ENCODE peak calls at places on chromosomes 12 and 14, in five cellular contexts. J, G, T, U and W are unnamed samples.

GRCh38 chr12:108567974-108568652 is 5.7 kb downstream of the ISCU start:
- DNase-seq in J (no peak), G (no peak), T (no peak), U (peak; percentile 15), W (no peak)

GRCh38 chr12:131636940-131637750 is 73.7 kb upstream of the SFSWAP start:
- DNase-seq in J (no peak), G (no peak), T (no peak), U (no peak), W (no peak)

GRCh38 chr14:21505009-21505553 is 6.1 kb downstream of the METTL3 start:
- DNase-seq in J (no peak), G (no peak), T (no peak), U (no peak), W (no peak)

GRCh38 chr12:122080149-122081107 is 1.9 kb downstream of the MLXIP start:
- DNase-seq in J (no peak), G (no peak), T (peak; percentile 90), U (peak; percentile 86), W (peak; percentile 92)

GRCh38 chr12:3310271-3311026 is 180.6 kb upstream of the PRMT8 start:
- DNase-seq in J (no peak), G (no peak), T (no peak), U (no peak), W (no peak)

GRCh38 chr14:25121342-25122129 is 71.6 kb upstream of the STXBP6 start:
- DNase-seq in J (peak; percentile 25), G (no peak), T (peak; percentile 85), U (peak; percentile 92), W (peak; percentile 31)

GRCh38 chr14:100862277-100862676 is 36.4 kb downstream of the MEG3 start:
- DNase-seq in J (no peak), G (no peak), T (no peak), U (peak; percentile 31), W (no peak)

GRCh38 chr14:60064491-60065072 is 27.1 kb upstream of the PCNX4 start:
- DNase-seq in J (no peak), G (no peak), T (peak; percentile 28), U (peak; percentile 55), W (peak; percentile 70)

GRCh38 chr12:129902371-129903091 is 1.3 kb downstream of the TMEM132D start:
- DNase-seq in J (no peak), G (no peak), T (peak; percentile 20), U (no peak), W (no peak)

GRCh38 chr12:31860401-31860800 is 98.8 kb upstream of the RESF1 start:
- DNase-seq in J (no peak), G (no peak), T (no peak), U (no peak), W (no peak)

GRCh38 chr14:22084393-22085281 is 411.0 kb upstream of the OR4E1 start:
- DNase-seq in J (peak; percentile 11), G (no peak), T (peak; percentile 30), U (peak; percentile 62), W (peak; percentile 59)

GRCh38 chr12:51855586-51856428 is 7.3 kb upstream of the FIGNL2 start:
- DNase-seq in J (no peak), G (no peak), T (peak; percentile 29), U (peak; percentile 21), W (no peak)

GRCh38 chr12:32586390-32586789 is 92.7 kb upstream of the DNM1L start:
- DNase-seq in J (no peak), G (no peak), T (peak; percentile 81), U (peak; percentile 54), W (peak; percentile 19)

GRCh38 chr14:24915958-24916595 is 133.9 kb downstream of the STXBP6 start:
- DNase-seq in J (no peak), G (no peak), T (peak; percentile 20), U (peak; percentile 16), W (no peak)

GRCh38 chr12:101720118-101720517 is 19.1 kb downstream of the SYCP3 start:
- DNase-seq in J (no peak), G (no peak), T (no peak), U (no peak), W (no peak)

GRCh38 chr12:37666069-37666781 is 650.3 kb upstream of the ALG10B start:
- DNase-seq in J (no peak), G (no peak), T (no peak), U (no peak), W (no peak)

GRCh38 chr14:26773906-26774593 is 176.2 kb upstream of the NOVA1 start:
- DNase-seq in J (no peak), G (no peak), T (peak; percentile 40), U (no peak), W (peak; percentile 3)

GRCh38 chr14:72796935-72797334 is 97.0 kb downstream of the DPF3 start:
- DNase-seq in J (no peak), G (no peak), T (no peak), U (no peak), W (no peak)

GRCh38 chr12:49019435-49020317 is 1.1 kb upstream of the PRKAG1 start:
- DNase-seq in J (no peak), G (no peak), T (peak; percentile 32), U (peak; percentile 23), W (peak; percentile 71)

GRCh38 chr12:47808049-47808448 is 11.7 kb downstream of the HDAC7 start:
- DNase-seq in J (no peak), G (peak; percentile 62), T (peak; percentile 74), U (peak; percentile 68), W (no peak)

GRCh38 chr14:54529811-54530210 is 20.1 kb downstream of the CGRRF1 start:
- DNase-seq in J (no peak), G (no peak), T (peak; percentile 40), U (peak; percentile 68), W (peak; percentile 41)

GRCh38 chr12:75759842-75760260 is 248.4 kb upstream of the KRR1 start:
- DNase-seq in J (no peak), G (no peak), T (peak; percentile 96), U (peak; percentile 94), W (peak; percentile 98)

GRCh38 chr12:4591180-4591687 is 29.2 kb downstream of the DYRK4 start:
- DNase-seq in J (no peak), G (no peak), T (no peak), U (no peak), W (no peak)

GRCh38 chr12:67726868-67727267 is 78.3 kb downstream of the DYRK2 start:
- DNase-seq in J (no peak), G (no peak), T (no peak), U (no peak), W (no peak)

GRCh38 chr14:98808494-98809407 is 463.2 kb downstream of the BCL11B start:
- DNase-seq in J (no peak), G (no peak), T (no peak), U (no peak), W (no peak)

GRCh38 chr14:28661171-28661772 is 105.3 kb upstream of the FOXG1 start:
- DNase-seq in J (no peak), G (no peak), T (peak; percentile 91), U (peak; percentile 28), W (no peak)

GRCh38 chr12:24679135-24679534 is 269.8 kb downstream of the BCAT1 start:
- DNase-seq in J (no peak), G (no peak), T (no peak), U (peak; percentile 40), W (no peak)

GRCh38 chr14:65074449-65075155 is 27.7 kb downstream of the MAX start:
- DNase-seq in J (no peak), G (no peak), T (no peak), U (no peak), W (no peak)

GRCh38 chr14:93369393-93370266 is 22.6 kb downstream of the COX8C start:
- DNase-seq in J (no peak), G (no peak), T (no peak), U (no peak), W (no peak)

GRCh38 chr14:61280526-61281185 is 482 bp downstream of the TMEM30B start:
- DNase-seq in J (no peak), G (peak; percentile 54), T (no peak), U (peak; percentile 34), W (no peak)

GRCh38 chr14:20690848-20691640 is 2.5 kb downstream of the ANG start:
- DNase-seq in J (no peak), G (peak; percentile 25), T (peak; percentile 63), U (peak; percentile 72), W (peak; percentile 89)

GRCh38 chr12:26557326-26557725 is 275.7 kb downstream of the ITPR2 start:
- DNase-seq in J (no peak), G (no peak), T (no peak), U (no peak), W (no peak)

GRCh38 chr12:7092229-7092985 is at the start of gene C1R:
- DNase-seq in J (peak; percentile 87), G (peak; percentile 56), T (peak; percentile 55), U (peak; percentile 92), W (peak; percentile 70)

GRCh38 chr12:58629376-58629775 is 290.9 kb downstream of the LRIG3 start:
- DNase-seq in J (peak; percentile 14), G (no peak), T (no peak), U (peak; percentile 54), W (no peak)

GRCh38 chr12:116421785-116422538 is 137.2 kb upstream of the MAP1LC3B2 start:
- DNase-seq in J (no peak), G (no peak), T (no peak), U (no peak), W (no peak)

GRCh38 chr14:96001866-96002510 is 37.2 kb upstream of the C14orf132 start:
- DNase-seq in J (no peak), G (no peak), T (peak; percentile 8), U (peak; percentile 8), W (no peak)